ENCODE peak calls at places on chromosomes 5 and 9, in seven cellular contexts. U is H9, R is body of pancreas, E is tibial nerve, H is sigmoid colon, C is fibroblast of lung, K is ascending aorta. I is an unnamed sample.

GRCh38 chr9:4389003-4389402 is 89.1 kb upstream of the GLIS3 start:
- DNase-seq in U (no peak), R (no peak), E (no peak), H (no peak), C (no peak), K (no peak), I (no peak)

GRCh38 chr5:86879086-86879485 is 261.3 kb downstream of the COX7C start:
- DNase-seq in U (no peak), R (no peak), E (no peak), H (no peak), C (no peak), K (no peak), I (no peak)

GRCh38 chr9:121685795-121686377 is 34.5 kb downstream of the DAB2IP start:
- DNase-seq in U (no peak), R (no peak), E (no peak), H (no peak), C (no peak), K (no peak), I (no peak)

GRCh38 chr5:89769975-89770374 is 639.6 kb downstream of the CETN3 start:
- DNase-seq in U (no peak), R (no peak), E (no peak), H (no peak), C (peak), K (no peak), I (no peak)

GRCh38 chr9:82679488-82679887 is 383.5 kb downstream of the RASEF start:
- DNase-seq in U (no peak), R (no peak), E (no peak), H (no peak), C (no peak), K (no peak), I (no peak)

GRCh38 chr9:6566409-6567139 is 79.0 kb downstream of the GLDC start:
- DNase-seq in U (no peak), R (no peak), E (no peak), H (no peak), C (peak), K (peak), I (peak)

GRCh38 chr9:136551401-136552116 is 5.7 kb upstream of the NOTCH1 start:
- DNase-seq in U (peak), R (peak), E (peak), H (peak), C (peak), K (peak), I (no peak)

GRCh38 chr9:35826071-35826701 is 2.3 kb downstream of the FAM221B start:
- DNase-seq in U (peak), R (peak), E (no peak), H (peak), C (peak), K (no peak), I (no peak)

GRCh38 chr5:58360794-58361193 is 99.1 kb downstream of the PLK2 start:
- DNase-seq in U (no peak), R (no peak), E (no peak), H (no peak), C (no peak), K (no peak), I (no peak)

GRCh38 chr9:36731576-36731975 is 158.9 kb downstream of the MELK start:
- DNase-seq in U (no peak), R (no peak), E (no peak), H (no peak), C (peak), K (no peak), I (no peak)

GRCh38 chr9:109771084-109771483 is 8.9 kb upstream of the PALM2AKAP2 start:
- DNase-seq in U (peak), R (no peak), E (no peak), H (no peak), C (peak), K (no peak), I (no peak)

GRCh38 chr5:31638286-31638685 is 645 bp upstream of the PDZD2 start:
- DNase-seq in U (no peak), R (peak), E (no peak), H (peak), C (no peak), K (no peak), I (no peak)

GRCh38 chr9:77475641-77476473 is 172.3 kb downstream of the GNA14 start:
- DNase-seq in U (no peak), R (no peak), E (no peak), H (no peak), C (peak), K (no peak), I (no peak)

GRCh38 chr9:71909887-71910601 is 949 bp downstream of the ABHD17B start:
- DNase-seq in U (peak), R (peak), E (no peak), H (peak), C (peak), K (no peak), I (peak)

GRCh38 chr9:125564641-125565040 is 142.4 kb downstream of the MAPKAP1 start:
- DNase-seq in U (no peak), R (no peak), E (no peak), H (no peak), C (peak), K (no peak), I (no peak)

GRCh38 chr5:7742241-7742656 is 108.7 kb downstream of the CFAP90 start:
- DNase-seq in U (no peak), R (no peak), E (no peak), H (no peak), C (peak), K (no peak), I (no peak)

GRCh38 chr9:100211471-100211870 is 112.4 kb downstream of the INVS start:
- DNase-seq in U (no peak), R (no peak), E (no peak), H (no peak), C (no peak), K (no peak), I (no peak)

GRCh38 chr9:73137286-73137899 is 14.3 kb upstream of the ANXA1 start:
- DNase-seq in U (no peak), R (no peak), E (no peak), H (no peak), C (peak), K (no peak), I (no peak)

GRCh38 chr5:163330723-163331668 is 106.4 kb upstream of the CCNG1 start:
- DNase-seq in U (peak), R (no peak), E (no peak), H (no peak), C (no peak), K (no peak), I (no peak)

GRCh38 chr9:117957267-117957666 is 253.1 kb downstream of the TLR4 start:
- DNase-seq in U (no peak), R (no peak), E (no peak), H (no peak), C (no peak), K (no peak), I (no peak)

GRCh38 chr9:92947268-92948031 is at the start of gene FGD3:
- DNase-seq in U (peak), R (peak), E (no peak), H (no peak), C (peak), K (no peak), I (no peak)

GRCh38 chr5:84885479-84886258 is 501.0 kb upstream of the EDIL3 start:
- DNase-seq in U (no peak), R (no peak), E (no peak), H (no peak), C (peak), K (no peak), I (no peak)

GRCh38 chr9:109097156-109097555 is 22.6 kb downstream of the TMEM245 start:
- DNase-seq in U (no peak), R (no peak), E (no peak), H (no peak), C (no peak), K (no peak), I (no peak)

GRCh38 chr5:137954131-137954879 is 65.0 kb downstream of the PKD2L2 start:
- DNase-seq in U (no peak), R (no peak), E (no peak), H (peak), C (peak), K (no peak), I (no peak)

GRCh38 chr5:93676707-93677106 is 64.7 kb downstream of the POU5F2 start:
- DNase-seq in U (no peak), R (no peak), E (no peak), H (no peak), C (no peak), K (no peak), I (no peak)

GRCh38 chr5:72140711-72141110 is 33.4 kb downstream of the MAP1B start:
- DNase-seq in U (no peak), R (no peak), E (no peak), H (no peak), C (no peak), K (no peak), I (no peak)

GRCh38 chr9:5949103-5949699 is 58.5 kb downstream of the MLANA start:
- DNase-seq in U (no peak), R (peak), E (no peak), H (no peak), C (peak), K (no peak), I (no peak)

GRCh38 chr5:145847499-145848497 is 12.7 kb upstream of the PRELID2 start:
- DNase-seq in U (no peak), R (no peak), E (no peak), H (no peak), C (peak), K (no peak), I (no peak)

GRCh38 chr9:137029058-137029922 is 1.3 kb upstream of the ABCA2 start:
- DNase-seq in U (peak), R (peak), E (peak), H (peak), C (peak), K (no peak), I (no peak)

DNA sequence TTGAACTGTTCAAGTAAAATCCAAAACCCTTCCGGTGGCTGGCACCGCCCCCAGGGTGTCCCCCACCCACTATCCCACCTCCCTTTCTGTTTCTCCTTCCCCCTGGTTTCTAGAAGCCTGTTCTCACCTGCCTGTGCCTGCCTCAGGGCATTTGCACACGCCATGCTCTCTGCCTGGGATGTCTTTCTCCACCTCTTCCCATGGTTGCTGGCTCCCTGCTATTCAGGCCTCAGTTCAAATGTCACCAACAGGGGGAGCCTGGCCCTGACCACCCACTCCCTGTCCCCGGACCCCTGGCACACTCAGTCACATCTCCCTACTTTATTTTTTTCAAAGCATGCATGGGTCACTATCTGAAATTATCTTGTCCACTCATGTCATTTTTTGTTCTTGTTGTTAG is 39.9 kb upstream of the EEIG1 start:
- DNase-seq in U (peak), R (no peak), E (no peak), H (no peak), C (no peak), K (no peak), I (no peak)
- TF ChIP-seq CTCF in U (peak), R (no peak), E (no peak), H (no peak), C (peak), K (no peak), I (no peak)

GRCh38 chr9:34252016-34252415 is 73.2 kb downstream of the UBAP1 start:
- DNase-seq in U (no peak), R (no peak), E (no peak), H (no peak), C (peak), K (no peak), I (no peak)

GRCh38 chr9:34254141-34254913 is 74.7 kb downstream of the KIF24 start:
- DNase-seq in U (no peak), R (no peak), E (no peak), H (peak), C (peak), K (no peak), I (no peak)

GRCh38 chr9:34250721-34251120 is 71.9 kb downstream of the UBAP1 start:
- DNase-seq in U (no peak), R (no peak), E (no peak), H (no peak), C (no peak), K (no peak), I (no peak)

GRCh38 chr9:34253460-34253837 is 74.6 kb downstream of the UBAP1 start:
- DNase-seq in U (no peak), R (no peak), E (no peak), H (peak), C (peak), K (no peak), I (no peak)

GRCh38 chr9:34252670-34253459 is 74.0 kb downstream of the UBAP1 start:
- DNase-seq in U (peak), R (peak), E (peak), H (peak), C (peak), K (no peak), I (no peak)
- H3K27ac ChIP-seq in U (no peak), R (no peak), E (peak), H (peak), C (peak), K (peak), I (peak)

GRCh38 chr5:1703352-1704050 is 96.1 kb downstream of the MRPL36 start:
- DNase-seq in U (peak), R (no peak), E (no peak), H (no peak), C (no peak), K (no peak), I (no peak)

GRCh38 chr5:1701194-1701593 is 98.4 kb downstream of the MRPL36 start:
- DNase-seq in U (no peak), R (no peak), E (no peak), H (no peak), C (no peak), K (no peak), I (no peak)

GRCh38 chr5:1704266-1704665 is 95.4 kb downstream of the MRPL36 start:
- DNase-seq in U (no peak), R (no peak), E (no peak), H (no peak), C (no peak), K (no peak), I (peak)

GRCh38 chr5:1702318-1702717 is 97.3 kb downstream of the MRPL36 start:
- DNase-seq in U (peak), R (peak), E (no peak), H (no peak), C (peak), K (no peak), I (no peak)

DNA sequence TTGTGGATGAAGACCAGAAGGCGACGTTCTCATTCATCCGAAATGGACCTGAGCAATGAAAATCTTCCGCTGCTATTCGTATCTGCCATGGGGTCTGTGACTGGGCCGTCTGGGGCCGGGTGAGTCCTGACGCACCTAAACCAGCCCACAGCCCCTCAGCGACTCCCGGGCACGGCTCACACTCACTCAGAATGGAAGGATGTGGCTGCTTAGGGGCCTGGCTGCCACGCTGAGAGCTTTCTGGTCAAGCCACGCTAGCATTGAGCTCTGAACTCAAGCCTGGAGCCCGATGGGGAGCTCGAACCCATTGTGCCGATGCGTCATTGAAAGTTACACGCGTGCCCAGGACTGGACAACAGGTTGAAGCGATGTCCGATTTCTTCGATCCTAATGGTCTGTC is 97.8 kb downstream of the MRPL36 start:
- DNase-seq in U (no peak), R (no peak), E (no peak), H (no peak), C (no peak), K (no peak), I (no peak)
- TF ChIP-seq CTCF in U (no peak), R (no peak), E (no peak), H (no peak), C (no peak), K (no peak), I (no peak)

GRCh38 chr5:149443210-149443609 is 64.1 kb upstream of the IL17B start:
- DNase-seq in U (no peak), R (no peak), E (no peak), H (no peak), C (no peak), K (no peak), I (no peak)

GRCh38 chr5:149442563-149443182 is 63.6 kb upstream of the IL17B start:
- DNase-seq in U (peak), R (peak), E (peak), H (peak), C (peak), K (no peak), I (no peak)

GRCh38 chr5:149441986-149442385 is 62.9 kb upstream of the IL17B start:
- DNase-seq in U (no peak), R (no peak), E (no peak), H (no peak), C (no peak), K (no peak), I (no peak)

GRCh38 chr5:149439899-149440655 is 61.0 kb upstream of the IL17B start:
- DNase-seq in U (peak), R (peak), E (no peak), H (no peak), C (peak), K (no peak), I (no peak)

GRCh38 chr5:149441194-149441753 is 62.2 kb upstream of the IL17B start:
- DNase-seq in U (no peak), R (no peak), E (no peak), H (no peak), C (no peak), K (no peak), I (no peak)
- H3K27ac ChIP-seq in U (no peak), R (no peak), E (no peak), H (no peak), C (no peak), K (no peak), I (no peak)

GRCh38 chr5:140073296-140073695 is 30.2 kb upstream of the NRG2 start:
- DNase-seq in U (no peak), R (no peak), E (no peak), H (no peak), C (peak), K (no peak), I (no peak)

GRCh38 chr5:140076788-140077187 is 33.7 kb upstream of the NRG2 start:
- DNase-seq in U (no peak), R (no peak), E (no peak), H (no peak), C (no peak), K (no peak), I (no peak)

GRCh38 chr5:140076142-140076541 is 33.0 kb upstream of the NRG2 start:
- DNase-seq in U (no peak), R (no peak), E (no peak), H (no peak), C (no peak), K (no peak), I (no peak)

GRCh38 chr5:140072812-140073211 is 29.7 kb upstream of the NRG2 start:
- DNase-seq in U (no peak), R (no peak), E (no peak), H (no peak), C (no peak), K (no peak), I (no peak)

GRCh38 chr5:140075371-140075770 is 32.3 kb upstream of the NRG2 start:
- DNase-seq in U (no peak), R (no peak), E (no peak), H (no peak), C (peak), K (no peak), I (no peak)
- TF ChIP-seq CTCF in U (peak), R (no peak), E (no peak), H (no peak), C (peak), K (no peak), I (no peak)

GRCh38 chr5:54624671-54625583 is 107.4 kb downstream of the SNX18 start:
- DNase-seq in U (no peak), R (no peak), E (no peak), H (no peak), C (no peak), K (no peak), I (no peak)

GRCh38 chr5:54619732-54620582 is 102.4 kb downstream of the SNX18 start:
- DNase-seq in U (no peak), R (no peak), E (no peak), H (no peak), C (peak), K (no peak), I (no peak)

GRCh38 chr5:54621742-54622141 is 104.2 kb downstream of the SNX18 start:
- DNase-seq in U (no peak), R (no peak), E (no peak), H (no peak), C (no peak), K (no peak), I (no peak)

GRCh38 chr5:54620583-54620933 is 103.0 kb downstream of the SNX18 start:
- DNase-seq in U (no peak), R (no peak), E (no peak), H (peak), C (no peak), K (no peak), I (no peak)

DNA sequence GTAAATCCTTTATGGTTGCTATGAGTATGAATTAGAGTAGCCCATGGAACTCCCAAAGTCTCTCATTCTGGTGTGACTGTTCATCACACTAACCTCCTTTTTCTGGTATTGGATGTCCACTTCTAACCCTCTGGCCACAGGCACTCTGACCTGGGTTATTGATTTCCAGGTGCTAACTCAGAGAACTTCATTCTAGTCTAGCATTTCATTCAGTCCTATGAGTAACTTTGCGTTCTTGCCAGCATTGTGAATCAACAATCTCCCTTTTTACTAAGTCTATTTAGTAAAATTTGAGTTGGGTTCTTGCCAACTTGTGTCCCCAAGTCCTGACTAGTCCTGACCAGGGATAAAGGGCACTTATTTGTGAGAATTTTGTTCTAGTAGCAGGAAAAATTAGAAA is 103.5 kb downstream of the SNX18 start:
- DNase-seq in U (no peak), R (no peak), E (no peak), H (no peak), C (no peak), K (no peak), I (no peak)
- H3K27ac ChIP-seq in U (no peak), R (no peak), E (no peak), H (no peak), C (no peak), K (peak), I (no peak)

DNA sequence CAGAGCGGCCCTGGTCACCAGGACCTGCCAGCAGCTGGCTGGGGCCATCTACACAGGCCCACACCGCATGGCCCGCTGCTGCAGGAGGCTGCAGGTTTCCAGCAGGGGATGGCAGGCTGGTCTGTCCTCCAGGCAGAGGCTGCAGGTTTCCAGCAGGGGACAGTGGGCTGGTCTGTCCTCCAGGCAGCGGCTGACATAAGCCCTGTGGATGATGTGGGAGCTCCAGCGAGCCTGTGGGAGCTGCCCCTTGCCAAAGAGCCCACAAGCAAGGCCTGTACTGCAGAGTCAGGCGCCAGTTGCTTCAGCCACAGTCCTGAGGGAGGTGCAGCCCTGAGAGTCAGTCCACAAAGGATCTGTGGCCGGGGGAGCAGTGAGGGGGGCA is 18.5 kb downstream of the TPPP start:
- DNase-seq in U (peak), R (peak), E (no peak), H (peak), C (no peak), K (no peak), I (no peak)
- TF ChIP-seq CTCF in U (no peak), R (no peak), E (no peak), H (no peak), C (no peak), K (no peak), I (no peak)

GRCh38 chr5:104909803-104910202 is 1347.2 kb upstream of the NUDT12 start:
- DNase-seq in U (no peak), R (no peak), E (no peak), H (no peak), C (no peak), K (no peak), I (no peak)
- H3K27ac ChIP-seq in U (no peak), R (no peak), E (no peak), H (no peak), C (no peak), K (no peak), I (no peak)

GRCh38 chr5:41347569-41347968 is 134.2 kb upstream of the C6 start:
- DNase-seq in U (no peak), R (no peak), E (no peak), H (no peak), C (no peak), K (no peak), I (no peak)
- TF ChIP-seq CTCF in U (peak), R (no peak), E (no peak), H (no peak), C (no peak), K (no peak), I (no peak)

I was measured in coronary artery.